ENCODE peak calls at places on chromosomes 12 and 14, in ten cellular contexts. W, C, M, A, R, T, H, V, J and E are unnamed samples.

GRCh38 chr14:23182372-23183014 is 967 bp downstream of the SLC7A8 start:
- DNase-seq in W (no peak), C (no peak), M (peak), A (no peak), R (peak), T (no peak), H (no peak), V (no peak), J (no peak), E (no peak)

GRCh38 chr14:67311868-67312267 is 47.7 kb downstream of the ATP6V1D start:
- DNase-seq in W (no peak), C (no peak), M (no peak), A (peak), R (no peak), T (no peak), H (no peak), V (no peak), J (no peak), E (no peak)

GRCh38 chr14:74567646-74568379 is 44.2 kb downstream of the LTBP2 start:
- DNase-seq in W (no peak), C (no peak), M (no peak), A (no peak), R (no peak), T (no peak), H (no peak), V (no peak), J (no peak), E (no peak)

GRCh38 chr12:23694307-23694706 is 255.2 kb downstream of the SOX5 start:
- DNase-seq in W (no peak), C (no peak), M (no peak), A (no peak), R (no peak), T (no peak), H (no peak), V (no peak), J (no peak), E (no peak)

GRCh38 chr14:50039734-50040400 is 76.5 kb downstream of the VCPKMT start:
- DNase-seq in W (peak), C (peak), M (no peak), A (no peak), R (no peak), T (peak), H (no peak), V (no peak), J (no peak), E (no peak)

GRCh38 chr12:29223936-29224921 is 75.2 kb downstream of the FAR2 start:
- DNase-seq in W (no peak), C (no peak), M (no peak), A (no peak), R (no peak), T (no peak), H (no peak), V (no peak), J (no peak), E (no peak)

GRCh38 chr14:102913341-102914211 is 8.9 kb upstream of the AMN start:
- DNase-seq in W (no peak), C (peak), M (no peak), A (no peak), R (no peak), T (no peak), H (peak), V (no peak), J (no peak), E (no peak)

GRCh38 chr12:12319501-12320322 is 30.3 kb downstream of the MANSC1 start:
- DNase-seq in W (no peak), C (no peak), M (no peak), A (no peak), R (no peak), T (no peak), H (no peak), V (no peak), J (no peak), E (no peak)

GRCh38 chr14:59274991-59275391 is 86.5 kb downstream of the DAAM1 start:
- DNase-seq in W (peak), C (peak), M (no peak), A (no peak), R (no peak), T (no peak), H (no peak), V (no peak), J (peak), E (peak)

GRCh38 chr12:92224685-92225331 is 79.2 kb upstream of the BTG1 start:
- DNase-seq in W (no peak), C (no peak), M (no peak), A (peak), R (no peak), T (peak), H (no peak), V (no peak), J (no peak), E (no peak)

GRCh38 chr12:31011746-31012567 is 61.7 kb upstream of the DDX11 start:
- DNase-seq in W (no peak), C (no peak), M (no peak), A (no peak), R (no peak), T (no peak), H (no peak), V (no peak), J (no peak), E (no peak)

GRCh38 chr12:6925543-6926279 is 2.0 kb upstream of the ATN1 start:
- DNase-seq in W (peak), C (peak), M (no peak), A (no peak), R (no peak), T (peak), H (no peak), V (no peak), J (peak), E (peak)

GRCh38 chr12:25436206-25436912 is 116.7 kb downstream of the LMNTD1 start:
- DNase-seq in W (no peak), C (no peak), M (no peak), A (no peak), R (peak), T (peak), H (peak), V (no peak), J (peak), E (no peak)

GRCh38 chr12:91483471-91483985 is 300.9 kb upstream of the DCN start:
- DNase-seq in W (no peak), C (no peak), M (no peak), A (no peak), R (no peak), T (no peak), H (no peak), V (no peak), J (no peak), E (no peak)

GRCh38 chr12:51746416-51746815 is 102.1 kb downstream of the FIGNL2 start:
- DNase-seq in W (no peak), C (no peak), M (no peak), A (no peak), R (no peak), T (no peak), H (no peak), V (no peak), J (no peak), E (no peak)

GRCh38 chr14:90177537-90178189 is 78.7 kb upstream of the PSMC1 start:
- DNase-seq in W (no peak), C (no peak), M (no peak), A (no peak), R (no peak), T (peak), H (no peak), V (no peak), J (no peak), E (no peak)

GRCh38 chr12:55931780-55932545 is 1.0 kb downstream of the DGKA start:
- DNase-seq in W (peak), C (peak), M (no peak), A (no peak), R (no peak), T (no peak), H (peak), V (no peak), J (no peak), E (peak)